ENCODE peak calls at places on chromosome 11, in ten cellular contexts. E, N, D, O, F, S, P, X, G and C are unnamed samples.

GRCh38 chr11:9075441-9076000 is 15.9 kb downstream of the SCUBE2 start:
- DNase-seq in X (no peak), G (no peak), P (no peak), S (no peak), E (no peak), N (no peak), F (no peak), O (no peak), D (no peak), C (peak)

GRCh38 chr11:22521226-22521625 is 104.4 kb downstream of the FANCF start:
- DNase-seq in F (peak), P (no peak), D (peak), E (peak), S (peak), X (no peak), O (no peak), G (no peak), N (no peak), C (no peak)

GRCh38 chr11:59753650-59754493 is 1.3 kb upstream of the STX3 start:
- DNase-seq in F (peak), G (peak), N (peak), O (peak), S (peak), D (peak), E (peak), X (peak), P (peak), C (peak)

GRCh38 chr11:15920856-15921629 is 435.3 kb downstream of the SOX6 start:
- DNase-seq in F (no peak), E (peak), D (no peak), N (no peak), S (peak), G (no peak), P (peak), O (no peak), X (no peak), C (no peak)

GRCh38 chr11:103907548-103908455 is 128.6 kb upstream of the DDI1 start:
- DNase-seq in N (no peak), E (peak), G (no peak), S (peak), D (peak), P (no peak), O (peak), F (peak), X (no peak), C (no peak)

GRCh38 chr11:3853935-3854659 is 1.4 kb upstream of the STIM1 start:
- DNase-seq in S (peak), O (peak), D (no peak), N (no peak), G (peak), P (no peak), E (no peak), F (no peak), X (peak), C (no peak)

GRCh38 chr11:114232400-114233070 is 63.7 kb upstream of the NNMT start:
- DNase-seq in D (no peak), F (no peak), N (no peak), S (no peak), G (no peak), E (peak), P (no peak), X (no peak), O (no peak), C (no peak)

GRCh38 chr11:3095712-3096361 is 38.6 kb upstream of the CARS1 start:
- DNase-seq in S (peak), G (no peak), F (peak), D (peak), P (peak), E (peak), X (no peak), N (no peak), O (no peak), C (no peak)

GRCh38 chr11:110565690-110566336 is 136.1 kb downstream of the FDX1 start:
- DNase-seq in G (no peak), P (no peak), N (peak), X (no peak), E (peak), S (no peak), F (no peak), O (no peak), D (no peak), C (no peak)

GRCh38 chr11:69902337-69902736 is 83.1 kb upstream of the FGF3 start:
- DNase-seq in G (no peak), D (no peak), E (no peak), N (no peak), O (no peak), S (no peak), F (no peak), X (no peak), P (no peak), C (no peak)

GRCh38 chr11:83249972-83250593 is 36.1 kb downstream of the CCDC90B start:
- DNase-seq in O (peak), X (peak), N (no peak), D (peak), F (peak), P (no peak), E (peak), G (no peak), S (peak), C (no peak)

GRCh38 chr11:11432621-11433319 is 79.7 kb upstream of the CSNK2A3 start:
- DNase-seq in E (peak), S (no peak), X (no peak), D (no peak), N (no peak), O (no peak), F (no peak), G (no peak), P (no peak), C (no peak)

DNA sequence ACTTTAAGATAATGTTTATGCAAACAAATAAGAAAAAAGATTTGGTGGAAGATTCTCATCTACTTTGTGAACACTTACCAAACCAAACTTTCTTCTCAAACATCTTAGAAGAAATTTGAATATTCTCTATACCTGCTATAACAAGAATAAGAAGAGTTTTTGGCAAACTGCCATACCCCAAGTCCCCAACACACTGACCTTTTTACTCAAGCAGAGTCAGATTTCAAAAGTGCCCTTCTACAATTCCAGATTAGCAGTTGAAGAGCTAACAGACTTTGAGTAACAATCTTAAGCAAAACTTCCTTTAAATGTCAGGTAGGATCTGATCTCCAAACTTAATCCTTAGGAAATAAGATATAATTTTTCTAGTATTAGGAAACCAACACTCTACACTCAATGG is 33.9 kb downstream of the TSG101 start:
- DNase-seq in O (no peak), F (no peak), P (no peak), D (peak), N (no peak), G (no peak), E (no peak), X (no peak), S (peak), C (no peak)
- H3K27ac ChIP-seq in O (no peak), F (no peak), P (no peak), D (no peak), N (no peak), G (no peak), E (no peak), X (no peak), S (no peak), C (no peak)

GRCh38 chr11:17387280-17387679 is 1.2 kb downstream of the KCNJ11 start:
- DNase-seq in G (no peak), O (no peak), S (no peak), P (no peak), N (no peak), E (no peak), D (no peak), X (no peak), F (no peak), C (no peak)

GRCh38 chr11:17387811-17388210 is 648 bp downstream of the KCNJ11 start:
- DNase-seq in E (no peak), X (no peak), D (no peak), G (peak), N (no peak), F (no peak), P (no peak), O (no peak), S (no peak), C (no peak)

GRCh38 chr11:17385492-17385891 is 3.0 kb downstream of the KCNJ11 start:
- DNase-seq in N (no peak), G (peak), O (no peak), D (no peak), F (no peak), X (no peak), S (no peak), E (no peak), P (no peak), C (no peak)

GRCh38 chr11:17385926-17386325 is 2.5 kb downstream of the KCNJ11 start:
- DNase-seq in F (no peak), X (no peak), P (no peak), O (no peak), E (no peak), D (no peak), G (peak), S (no peak), N (no peak), C (no peak)

GRCh38 chr11:17386331-17387084 is 2.0 kb downstream of the KCNJ11 start:
- DNase-seq in P (peak), E (peak), D (peak), S (no peak), G (peak), O (peak), X (peak), N (peak), F (peak), C (no peak)
- TF ChIP-seq CTCF in P (peak), E (no peak), D (peak), S (peak), G (peak), O (peak), X (peak), N (peak), F (peak), C (peak)

GRCh38 chr11:48000432-48000831 is 20.1 kb downstream of the PTPRJ start:
- DNase-seq in D (no peak), O (no peak), P (no peak), X (no peak), S (no peak), G (no peak), N (no peak), E (no peak), F (no peak), C (no peak)
- H3K27ac ChIP-seq in D (peak), O (no peak), P (no peak), X (no peak), S (no peak), G (no peak), N (no peak), E (no peak), F (no peak), C (no peak)

GRCh38 chr11:121323208-121323607 is 30.6 kb downstream of the SC5D start:
- DNase-seq in S (no peak), F (no peak), D (no peak), G (no peak), E (no peak), P (no peak), O (no peak), X (no peak), N (no peak), C (no peak)
- TF ChIP-seq CTCF in S (peak), F (peak), D (no peak), G (no peak), E (no peak), P (no peak), O (peak), X (no peak), N (no peak), C (no peak)

GRCh38 chr11:65872555-65873279 is at the start of gene EFEMP2:
- DNase-seq in P (peak), S (no peak), E (no peak), F (no peak), D (no peak), X (peak), N (no peak), G (no peak), O (no peak), C (no peak)

GRCh38 chr11:65870706-65871681 is 1.6 kb downstream of the EFEMP2 start:
- DNase-seq in S (no peak), X (no peak), N (no peak), F (no peak), P (peak), G (no peak), D (no peak), O (peak), E (no peak), C (no peak)

GRCh38 chr11:65870307-65870658 is 2.3 kb downstream of the EFEMP2 start:
- DNase-seq in S (no peak), G (no peak), D (no peak), F (no peak), X (no peak), O (no peak), P (no peak), E (no peak), N (no peak), C (no peak)

GRCh38 chr11:65871811-65872548 is 620 bp downstream of the EFEMP2 start:
- DNase-seq in X (no peak), F (peak), G (no peak), N (no peak), D (peak), P (no peak), O (no peak), S (no peak), E (no peak), C (no peak)

DNA sequence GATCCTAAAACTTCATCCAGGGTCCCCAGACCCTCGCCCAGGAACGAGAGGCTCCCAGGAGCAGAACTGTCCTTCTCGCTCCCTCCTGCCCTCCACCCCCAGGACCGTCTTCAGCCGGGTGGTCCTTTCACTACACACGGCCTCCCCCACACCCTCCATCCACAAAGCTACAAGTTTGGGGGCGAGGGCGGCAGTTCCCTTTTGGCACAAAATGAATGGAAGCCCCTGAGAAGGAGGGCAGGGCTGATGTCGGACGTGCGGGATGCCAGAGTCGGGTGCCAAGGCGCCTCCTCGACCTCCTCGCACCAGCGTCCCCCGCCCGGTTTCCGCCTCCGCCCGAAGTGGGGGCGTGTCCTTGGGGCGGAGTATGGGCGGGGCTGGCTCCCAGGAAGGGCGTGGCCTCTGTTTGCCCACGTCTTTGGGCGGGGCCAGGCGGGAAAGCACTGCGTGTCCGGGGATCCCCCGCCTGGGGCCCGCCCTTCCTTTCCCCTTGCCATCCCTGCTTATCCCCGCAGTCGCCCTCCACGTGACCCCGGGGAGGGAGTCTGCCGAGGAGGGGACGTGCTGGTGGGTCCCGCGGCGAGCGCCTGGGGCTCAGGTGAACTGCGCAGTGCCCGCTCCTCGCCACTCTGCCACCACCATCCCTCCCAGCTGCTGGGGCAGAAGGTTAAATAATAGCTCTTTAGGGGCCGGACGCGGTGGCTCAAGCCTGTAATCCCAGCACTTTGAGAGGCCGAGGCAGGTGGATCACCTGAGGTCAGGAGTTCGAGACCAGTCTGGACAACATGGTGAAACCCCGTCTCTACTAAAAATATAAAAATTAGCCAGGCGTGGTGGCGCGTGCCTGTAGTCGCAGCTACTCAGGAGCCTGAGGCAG is 918 bp upstream of the EFEMP2 start:
- DNase-seq in N (peak), G (peak), S (peak), F (peak), E (peak), O (peak), X (peak), P (peak), D (peak), C (peak)
- H3K27ac ChIP-seq in N (no peak), G (peak), S (peak), F (peak), E (peak), O (peak), X (peak), P (peak), D (peak), C (peak)